ENCODE peak calls at places on chromosomes 2 and 18, in seven cellular contexts. One of them, this sample, is unnamed.

GRCh38 chr2:164697688-164698290 is 76.5 kb upstream of the GRB14 start:
- DNase-seq in K562: no peak
- DNase-seq in GM12878: no peak
- DNase-seq in WTC11: no peak
- DNase-seq in HCT116: peak; percentile 6
- DNase-seq in H1: no peak
- DNase-seq in HepG2: peak; percentile 61
- DNase-seq in this sample: peak; percentile 10

GRCh38 chr2:96240341-96241038 is 25.3 kb downstream of the TMEM127 start:
- DNase-seq in HCT116: no peak
- DNase-seq in HepG2: no peak
- DNase-seq in H1: no peak
- DNase-seq in K562: no peak
- DNase-seq in GM12878: no peak
- DNase-seq in WTC11: no peak
- DNase-seq in this sample: no peak

GRCh38 chr2:1052671-1053270 is 102.1 kb downstream of the SNTG2 start:
- DNase-seq in HCT116: no peak
- DNase-seq in K562: no peak
- DNase-seq in GM12878: no peak
- DNase-seq in H1: no peak
- DNase-seq in HepG2: no peak
- DNase-seq in WTC11: no peak
- DNase-seq in this sample: no peak

GRCh38 chr2:232931636-232932035 is 61.6 kb downstream of the SNORC start:
- DNase-seq in HCT116: no peak
- DNase-seq in GM12878: no peak
- DNase-seq in K562: no peak
- DNase-seq in HepG2: no peak
- DNase-seq in WTC11: no peak
- DNase-seq in H1: no peak
- DNase-seq in this sample: no peak

GRCh38 chr2:9627310-9627709 is 3.5 kb downstream of the YWHAQ start:
- DNase-seq in WTC11: no peak
- DNase-seq in K562: no peak
- DNase-seq in HCT116: no peak
- DNase-seq in HepG2: no peak
- DNase-seq in GM12878: no peak
- DNase-seq in H1: no peak
- DNase-seq in this sample: no peak

GRCh38 chr2:7673101-7673500 is 755.9 kb downstream of the RNF144A start:
- DNase-seq in HCT116: no peak
- DNase-seq in WTC11: no peak
- DNase-seq in H1: no peak
- DNase-seq in K562: no peak
- DNase-seq in GM12878: no peak
- DNase-seq in HepG2: no peak
- DNase-seq in this sample: no peak

GRCh38 chr2:66145490-66145889 is 289.4 kb upstream of the MEIS1 start:
- DNase-seq in GM12878: no peak
- DNase-seq in HepG2: no peak
- DNase-seq in K562: no peak
- DNase-seq in WTC11: no peak
- DNase-seq in HCT116: no peak
- DNase-seq in H1: no peak
- DNase-seq in this sample: no peak

GRCh38 chr2:168355110-168355509 is 101.0 kb upstream of the CERS6 start:
- DNase-seq in HepG2: no peak
- DNase-seq in WTC11: no peak
- DNase-seq in H1: no peak
- DNase-seq in HCT116: no peak
- DNase-seq in GM12878: no peak
- DNase-seq in K562: no peak
- DNase-seq in this sample: no peak

GRCh38 chr18:69109686-69110085 is 291.0 kb upstream of the DOK6 start:
- DNase-seq in K562: no peak
- DNase-seq in GM12878: no peak
- DNase-seq in WTC11: no peak
- DNase-seq in H1: no peak
- DNase-seq in HCT116: no peak
- DNase-seq in HepG2: no peak
- DNase-seq in this sample: no peak

GRCh38 chr2:2571301-2572198 is 240.5 kb upstream of the MYT1L start:
- DNase-seq in HCT116: no peak
- DNase-seq in GM12878: no peak
- DNase-seq in K562: no peak
- DNase-seq in WTC11: no peak
- DNase-seq in HepG2: no peak
- DNase-seq in H1: peak; percentile 43
- DNase-seq in this sample: no peak

GRCh38 chr2:1051075-1051474 is 100.4 kb downstream of the SNTG2 start:
- DNase-seq in WTC11: no peak
- DNase-seq in K562: no peak
- DNase-seq in H1: no peak
- DNase-seq in GM12878: no peak
- DNase-seq in HCT116: peak; percentile 18
- DNase-seq in HepG2: peak; percentile 10
- DNase-seq in this sample: peak; percentile 28

GRCh38 chr2:32715981-32716380 is 88.1 kb downstream of the TTC27 start:
- DNase-seq in H1: no peak
- DNase-seq in HepG2: no peak
- DNase-seq in K562: no peak
- DNase-seq in GM12878: no peak
- DNase-seq in HCT116: no peak
- DNase-seq in WTC11: no peak
- DNase-seq in this sample: no peak

GRCh38 chr18:55735199-55735855 is 147.3 kb upstream of the TCF4 start:
- DNase-seq in WTC11: no peak
- DNase-seq in K562: peak; percentile 22
- DNase-seq in HCT116: no peak
- DNase-seq in HepG2: no peak
- DNase-seq in GM12878: no peak
- DNase-seq in H1: no peak
- DNase-seq in this sample: no peak

GRCh38 chr2:156435725-156436476 is at the start of gene GPD2:
- DNase-seq in HCT116: peak; percentile 70
- DNase-seq in H1: peak; percentile 90
- DNase-seq in WTC11: peak; percentile 89
- DNase-seq in GM12878: no peak
- DNase-seq in HepG2: no peak
- DNase-seq in K562: peak; percentile 79
- DNase-seq in this sample: peak; percentile 84

GRCh38 chr2:201260302-201260800 is at the start of gene CASP8:
- DNase-seq in HCT116: no peak
- DNase-seq in HepG2: peak; percentile 55
- DNase-seq in K562: peak; percentile 34
- DNase-seq in GM12878: no peak
- DNase-seq in WTC11: no peak
- DNase-seq in H1: no peak
- DNase-seq in this sample: no peak

GRCh38 chr2:235688511-235689426 is 194.9 kb downstream of the AGAP1 start:
- DNase-seq in K562: no peak
- DNase-seq in HepG2: no peak
- DNase-seq in H1: no peak
- DNase-seq in WTC11: no peak
- DNase-seq in HCT116: no peak
- DNase-seq in GM12878: no peak
- DNase-seq in this sample: no peak

GRCh38 chr2:127636248-127637235 is 9.4 kb upstream of the GPR17 start:
- DNase-seq in GM12878: no peak
- DNase-seq in WTC11: no peak
- DNase-seq in K562: no peak
- DNase-seq in HepG2: no peak
- DNase-seq in H1: no peak
- DNase-seq in HCT116: no peak
- DNase-seq in this sample: no peak

GRCh38 chr2:84631047-84631446 is 114.7 kb downstream of the DNAH6 start:
- DNase-seq in WTC11: no peak
- DNase-seq in K562: peak; percentile 42
- DNase-seq in H1: no peak
- DNase-seq in HepG2: peak; percentile 48
- DNase-seq in GM12878: no peak
- DNase-seq in HCT116: peak; percentile 53
- DNase-seq in this sample: peak; percentile 60

GRCh38 chr2:58428286-58428552 is 187.1 kb upstream of the FANCL start:
- DNase-seq in WTC11: peak; percentile 64
- DNase-seq in K562: no peak
- DNase-seq in HepG2: no peak
- DNase-seq in GM12878: no peak
- DNase-seq in H1: peak; percentile 66
- DNase-seq in HCT116: no peak
- DNase-seq in this sample: peak; percentile 57

GRCh38 chr2:61645911-61646310 is 107.8 kb upstream of the XPO1 start:
- DNase-seq in HepG2: no peak
- DNase-seq in K562: no peak
- DNase-seq in HCT116: no peak
- DNase-seq in GM12878: no peak
- DNase-seq in WTC11: no peak
- DNase-seq in H1: no peak
- DNase-seq in this sample: no peak

GRCh38 chr2:223560704-223561435 is 41.3 kb downstream of the SCG2 start:
- DNase-seq in H1: no peak
- DNase-seq in HCT116: peak; percentile 88
- DNase-seq in WTC11: no peak
- DNase-seq in K562: no peak
- DNase-seq in GM12878: no peak
- DNase-seq in HepG2: no peak
- DNase-seq in this sample: no peak

GRCh38 chr2:229566380-229566779 is 148.0 kb downstream of the DNER start:
- DNase-seq in H1: no peak
- DNase-seq in K562: no peak
- DNase-seq in HepG2: no peak
- DNase-seq in GM12878: no peak
- DNase-seq in HCT116: no peak
- DNase-seq in WTC11: no peak
- DNase-seq in this sample: no peak

GRCh38 chr2:229563388-229563787 is 151.0 kb downstream of the DNER start:
- DNase-seq in GM12878: no peak
- DNase-seq in WTC11: no peak
- DNase-seq in K562: no peak
- DNase-seq in H1: no peak
- DNase-seq in HepG2: no peak
- DNase-seq in HCT116: no peak
- DNase-seq in this sample: no peak

GRCh38 chr2:229564300-229564907 is 150.0 kb downstream of the DNER start:
- DNase-seq in HCT116: no peak
- DNase-seq in K562: no peak
- DNase-seq in HepG2: no peak
- DNase-seq in WTC11: no peak
- DNase-seq in GM12878: no peak
- DNase-seq in H1: no peak
- DNase-seq in this sample: no peak

DNA sequence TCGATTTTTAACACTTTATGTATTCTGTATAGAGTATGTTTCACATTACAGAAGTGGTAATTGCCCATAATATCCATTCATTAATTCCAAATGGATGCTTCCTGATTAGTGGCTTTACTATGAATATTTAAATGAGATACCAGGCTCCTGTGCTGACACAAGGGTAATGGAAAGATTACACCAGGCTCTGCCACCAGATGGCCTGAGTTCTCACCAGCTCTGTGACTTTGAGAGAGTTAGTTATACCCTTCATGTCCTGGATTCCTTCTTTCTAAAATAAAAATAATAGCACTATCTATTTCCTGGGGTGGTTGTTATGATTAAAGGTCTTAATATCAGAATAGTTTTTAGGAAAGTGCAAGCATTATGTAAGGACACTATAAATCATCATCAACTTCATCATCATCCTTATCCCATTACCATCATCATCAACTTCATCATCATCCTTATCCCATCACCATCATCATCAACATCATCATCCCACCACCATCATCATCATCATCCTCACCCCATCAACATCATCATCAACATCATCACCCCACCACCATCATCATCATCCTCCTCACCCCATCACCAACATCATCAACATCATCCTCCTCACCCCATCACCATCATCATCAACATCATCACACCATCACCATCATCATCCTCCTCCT is 151.8 kb downstream of the DNER start:
- DNase-seq in HCT116: no peak
- DNase-seq in H1: no peak
- DNase-seq in GM12878: no peak
- DNase-seq in HepG2: no peak
- DNase-seq in K562: no peak
- DNase-seq in WTC11: no peak
- DNase-seq in this sample: no peak
- TF ChIP-seq SP1 in HCT116: no peak
- TF ChIP-seq SP1 in H1: no peak
- TF ChIP-seq SP1 in GM12878: no peak
- TF ChIP-seq SP1 in HepG2: no peak
- TF ChIP-seq SP1 in K562: no peak
- TF ChIP-seq SP1 in WTC11: no peak
- TF ChIP-seq SP1 in this sample: no peak

DNA sequence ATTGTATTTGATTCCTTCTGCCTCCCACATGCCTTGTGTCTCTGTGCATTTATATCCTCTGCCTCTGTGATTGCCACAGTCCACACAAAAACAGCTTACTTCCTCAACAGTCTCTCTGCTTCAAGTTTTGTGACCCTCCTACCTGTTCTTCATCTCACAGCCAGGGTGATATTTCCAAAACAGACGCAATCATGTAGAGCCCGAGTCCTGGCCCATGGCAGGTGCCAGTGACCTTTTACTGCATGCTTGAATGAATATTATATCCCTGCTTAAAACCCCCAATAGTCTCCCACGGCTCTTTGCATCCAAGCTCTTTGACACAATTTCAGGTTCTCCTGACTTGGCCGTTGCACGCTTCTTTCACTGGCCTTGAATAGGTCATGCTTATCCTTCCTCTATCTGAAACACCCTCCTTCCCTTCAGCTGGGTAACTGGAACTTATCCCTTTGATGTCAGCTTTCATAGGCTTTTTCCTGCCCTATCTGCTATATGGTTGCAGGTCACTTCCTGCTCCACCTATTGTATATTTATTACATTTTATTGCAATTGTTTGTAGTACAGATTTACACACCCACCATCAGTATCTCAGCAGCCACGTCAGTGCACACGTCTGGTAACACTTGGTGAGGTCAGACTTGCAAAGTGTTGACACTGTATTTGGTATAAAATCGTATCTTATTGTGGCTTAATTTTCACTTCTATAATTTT is 29.7 kb upstream of the IL1B start:
- DNase-seq in WTC11: no peak
- DNase-seq in HepG2: no peak
- DNase-seq in GM12878: no peak
- DNase-seq in H1: no peak
- DNase-seq in K562: no peak
- DNase-seq in HCT116: no peak
- DNase-seq in this sample: no peak
- TF ChIP-seq SP1 in WTC11: no peak
- TF ChIP-seq SP1 in HepG2: no peak
- TF ChIP-seq SP1 in GM12878: no peak
- TF ChIP-seq SP1 in H1: no peak
- TF ChIP-seq SP1 in K562: no peak
- TF ChIP-seq SP1 in HCT116: no peak
- TF ChIP-seq SP1 in this sample: no peak

GRCh38 chr2:151987484-151987883 is 111.4 kb downstream of the CACNB4 start:
- DNase-seq in H1: no peak
- DNase-seq in GM12878: no peak
- DNase-seq in WTC11: no peak
- DNase-seq in HCT116: no peak
- DNase-seq in HepG2: no peak
- DNase-seq in K562: no peak
- DNase-seq in this sample: no peak
- TF ChIP-seq SP1 in H1: no peak
- TF ChIP-seq SP1 in GM12878: no peak
- TF ChIP-seq SP1 in WTC11: no peak
- TF ChIP-seq SP1 in HCT116: no peak
- TF ChIP-seq SP1 in HepG2: no peak
- TF ChIP-seq SP1 in K562: no peak
- TF ChIP-seq SP1 in this sample: no peak

GRCh38 chr2:215435261-215435808 is 533 bp downstream of the FN1 start:
- DNase-seq in HCT116: no peak
- DNase-seq in K562: peak; percentile 28
- DNase-seq in HepG2: no peak
- DNase-seq in H1: no peak
- DNase-seq in GM12878: no peak
- DNase-seq in WTC11: peak; percentile 59
- DNase-seq in this sample: peak; percentile 34
- TF ChIP-seq SP1 in HCT116: no peak
- TF ChIP-seq SP1 in K562: no peak
- TF ChIP-seq SP1 in HepG2: no peak
- TF ChIP-seq SP1 in H1: no peak
- TF ChIP-seq SP1 in GM12878: no peak
- TF ChIP-seq SP1 in WTC11: no peak
- TF ChIP-seq SP1 in this sample: no peak

This sample was measured in HEK293T.